ENCODE peak calls at places on chromosomes 5 and 9, in four cellular contexts. C, B, F and W are unnamed samples.

GRCh38 chr5:169757016-169757415 is 119.9 kb downstream of the DOCK2 start:
- DNase-seq in C (no peak), F (no peak), B (no peak), W (no peak)

GRCh38 chr5:76855961-76856360 is 6.1 kb downstream of the S100Z start:
- DNase-seq in B (peak), C (no peak), F (peak), W (no peak)

GRCh38 chr5:176427971-176428370 is 11.6 kb upstream of the CLTB start:
- DNase-seq in B (no peak), F (peak), C (no peak), W (no peak)

GRCh38 chr5:69415584-69415958 is 655 bp downstream of the MARVELD2 start:
- DNase-seq in F (no peak), C (no peak), B (no peak), W (no peak)

GRCh38 chr5:39376293-39376714 is 12.0 kb upstream of the C9 start:
- DNase-seq in F (peak), C (no peak), B (no peak), W (no peak)

GRCh38 chr5:142677212-142677611 is 8.7 kb downstream of the FGF1 start:
- DNase-seq in B (no peak), F (no peak), C (no peak), W (no peak)

GRCh38 chr9:124149992-124150391 is 107.8 kb upstream of the NEK6 start:
- DNase-seq in C (no peak), B (no peak), F (no peak), W (no peak)

GRCh38 chr5:131109540-131110255 is 55.4 kb downstream of the HINT1 start:
- DNase-seq in B (no peak), F (peak), C (peak), W (peak)

GRCh38 chr5:138643040-138643791 is 68.0 kb upstream of the HSPA9 start:
- DNase-seq in F (no peak), B (no peak), C (no peak), W (no peak)

GRCh38 chr5:115321309-115321708 is 24.9 kb upstream of the CCDC112 start:
- DNase-seq in B (no peak), F (no peak), C (no peak), W (no peak)

GRCh38 chr9:80163889-80164288 is 592.1 kb downstream of the TLE4 start:
- DNase-seq in B (no peak), F (no peak), C (no peak), W (no peak)

GRCh38 chr5:60102961-60103683 is 209.6 kb upstream of the PDE4D start:
- DNase-seq in F (no peak), C (no peak), B (no peak), W (no peak)

GRCh38 chr9:15249042-15249818 is 57.8 kb downstream of the TTC39B start:
- DNase-seq in C (no peak), B (no peak), F (no peak), W (no peak)

GRCh38 chr9:91820949-91821880 is 128.8 kb downstream of the ROR2 start:
- DNase-seq in C (no peak), F (no peak), B (peak), W (no peak)

GRCh38 chr5:37724395-37725125 is 115.3 kb downstream of the GDNF start:
- DNase-seq in F (no peak), C (no peak), B (no peak), W (no peak)

GRCh38 chr9:132160802-132161742 is 786 bp upstream of the NTNG2 start:
- DNase-seq in B (peak), C (no peak), F (no peak), W (no peak)

GRCh38 chr5:5384634-5385033 is 37.8 kb upstream of the ICE1 start:
- DNase-seq in F (no peak), C (no peak), B (no peak), W (no peak)

GRCh38 chr5:5387192-5387591 is 35.3 kb upstream of the ICE1 start:
- DNase-seq in C (no peak), B (no peak), F (no peak), W (no peak)

GRCh38 chr5:5385326-5385725 is 37.2 kb upstream of the ICE1 start:
- DNase-seq in C (no peak), F (no peak), B (no peak), W (no peak)

GRCh38 chr5:5386329-5386728 is 36.1 kb upstream of the ICE1 start:
- DNase-seq in F (no peak), C (no peak), B (no peak), W (no peak)

GRCh38 chr5:5387789-5388188 is 34.7 kb upstream of the ICE1 start:
- DNase-seq in B (no peak), F (no peak), C (no peak), W (no peak)
- TF ChIP-seq SPI1 in B (no peak), F (no peak), C (no peak), W (no peak)

GRCh38 chr9:2241875-2242741 is 227.0 kb downstream of the SMARCA2 start:
- DNase-seq in F (peak), B (peak), C (peak), W (no peak)
- TF ChIP-seq SPI1 in F (no peak), B (no peak), C (no peak), W (no peak)

GRCh38 chr9:130241198-130241535 is 24.4 kb upstream of the HMCN2 start:
- DNase-seq in B (no peak), C (no peak), F (no peak), W (no peak)

GRCh38 chr9:130243882-130244170 is 21.7 kb upstream of the HMCN2 start:
- DNase-seq in B (no peak), C (no peak), F (no peak), W (no peak)

GRCh38 chr9:130244548-130245165 is 20.9 kb upstream of the HMCN2 start:
- DNase-seq in C (no peak), B (no peak), F (no peak), W (no peak)

GRCh38 chr9:130242270-130243014 is 23.1 kb upstream of the HMCN2 start:
- DNase-seq in F (no peak), B (no peak), C (no peak), W (no peak)

GRCh38 chr9:130243015-130243881 is 22.3 kb upstream of the HMCN2 start:
- DNase-seq in C (peak), F (peak), B (peak), W (peak)
- TF ChIP-seq SPI1 in C (no peak), F (no peak), B (no peak), W (no peak)

DNA sequence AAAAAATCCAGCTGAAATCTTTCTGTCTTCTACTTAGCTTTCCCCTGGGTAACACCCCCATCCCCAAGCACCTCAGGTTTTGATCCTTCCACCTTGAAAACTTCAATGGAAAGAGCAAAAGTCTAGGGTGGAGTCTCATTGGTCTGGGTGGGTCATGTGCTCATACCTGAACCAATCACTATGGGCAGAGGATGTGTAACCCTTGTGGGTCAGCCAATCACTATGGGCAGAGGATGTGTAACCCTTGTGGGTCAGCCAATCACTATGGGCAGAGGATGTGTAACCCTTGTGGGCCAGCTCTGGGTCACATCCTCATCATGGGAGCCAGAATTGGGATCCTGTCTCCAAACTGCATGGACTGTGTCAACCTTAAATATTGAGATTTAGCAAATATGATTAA is 18.5 kb downstream of the NAIF1 start:
- DNase-seq in C (no peak), F (no peak), B (no peak), W (no peak)
- TF ChIP-seq SPI1 in C (no peak), F (no peak), B (no peak), W (no peak)

GRCh38 chr5:1131726-1132125 is 19.9 kb upstream of the SLC12A7 start:
- DNase-seq in C (no peak), F (no peak), B (no peak), W (no peak)

GRCh38 chr5:1129725-1130082 is 17.8 kb upstream of the SLC12A7 start:
- DNase-seq in B (no peak), F (no peak), C (no peak), W (no peak)

GRCh38 chr5:1128977-1129724 is 17.3 kb upstream of the SLC12A7 start:
- DNase-seq in F (no peak), B (no peak), C (no peak), W (no peak)

GRCh38 chr5:1131191-1131621 is 19.3 kb upstream of the SLC12A7 start:
- DNase-seq in B (no peak), F (no peak), C (no peak), W (no peak)

GRCh38 chr5:1130218-1130946 is 18.5 kb upstream of the SLC12A7 start:
- DNase-seq in C (no peak), F (no peak), B (no peak), W (no peak)
- TF ChIP-seq SPI1 in C (no peak), F (no peak), B (no peak), W (no peak)